ENCODE peak calls at places on chromosomes 12 and 14, in four cellular contexts. E is cardiac fibroblast, A is RPMI7951, F is GM06990. N is an unnamed sample.

GRCh38 chr12:85855305-85855704 is 18.8 kb upstream of the NTS start:
- DNase-seq in E (no peak), A (no peak), F (no peak), N (no peak)

GRCh38 chr14:64610049-64610746 is 60.4 kb downstream of the PPP1R36 start:
- DNase-seq in E (no peak), A (no peak), F (no peak), N (no peak)

GRCh38 chr14:53740570-53740969 is 216.1 kb downstream of the BMP4 start:
- DNase-seq in E (no peak), A (no peak), F (no peak), N (no peak)

GRCh38 chr14:69475194-69475818 is 9.2 kb upstream of the PLEKHD1 start:
- DNase-seq in E (peak), A (peak), F (no peak), N (no peak)

GRCh38 chr12:93010461-93010860 is 81.4 kb upstream of the EEA1 start:
- DNase-seq in E (peak), A (no peak), F (no peak), N (no peak)

GRCh38 chr12:108966378-108967151 is 54.3 kb downstream of the SVOP start:
- DNase-seq in E (no peak), A (no peak), F (no peak), N (no peak)

GRCh38 chr12:51590347-51591019 is 550 bp upstream of the SCN8A start:
- DNase-seq in E (peak), A (peak), F (peak), N (no peak)

GRCh38 chr12:124445121-124445718 is 122.2 kb downstream of the NCOR2 start:
- DNase-seq in E (no peak), A (no peak), F (no peak), N (no peak)

GRCh38 chr12:81627336-81628189 is 131.6 kb downstream of the PPFIA2 start:
- DNase-seq in E (peak), A (peak), F (no peak), N (peak)

GRCh38 chr12:112809684-112810083 is 18.1 kb downstream of the RPH3A start:
- DNase-seq in E (no peak), A (no peak), F (no peak), N (no peak)

N was measured in HS-5.